ENCODE peak calls at places on chromosome 20, in four cellular contexts. One of them, this sample, is unnamed.

GRCh38 chr20:55561259-55561658 is 444.1 kb downstream of the CBLN4 start:
- DNase-seq in upper lobe of left lung: no peak
- DNase-seq in NCI-H526: no peak
- DNase-seq in left lobe of liver: no peak
- DNase-seq in this sample: no peak

GRCh38 chr20:20368414-20369352 is 779 bp downstream of the INSM1 start:
- DNase-seq in NCI-H526: peak; percentile 31
- DNase-seq in left lobe of liver: no peak
- DNase-seq in upper lobe of left lung: no peak
- DNase-seq in this sample: peak; percentile 30

GRCh38 chr20:36988494-36988966 is 37.0 kb upstream of the SAMHD1 start:
- DNase-seq in upper lobe of left lung: no peak
- DNase-seq in left lobe of liver: no peak
- DNase-seq in NCI-H526: no peak
- DNase-seq in this sample: no peak

GRCh38 chr20:2323051-2323450 is 27.2 kb downstream of the TGM3 start:
- DNase-seq in left lobe of liver: no peak
- DNase-seq in NCI-H526: no peak
- DNase-seq in upper lobe of left lung: no peak
- DNase-seq in this sample: no peak

GRCh38 chr20:57329608-57330221 is at the start of gene SPO11:
- DNase-seq in left lobe of liver: no peak
- DNase-seq in upper lobe of left lung: no peak
- DNase-seq in NCI-H526: no peak
- DNase-seq in this sample: no peak

GRCh38 chr20:20259534-20259933 is 108.4 kb upstream of the INSM1 start:
- DNase-seq in NCI-H526: no peak
- DNase-seq in upper lobe of left lung: peak; percentile 30
- DNase-seq in left lobe of liver: no peak
- DNase-seq in this sample: no peak

GRCh38 chr20:24146231-24146634 is 157.7 kb upstream of the GGTLC1 start:
- DNase-seq in upper lobe of left lung: no peak
- DNase-seq in left lobe of liver: peak; percentile 91
- DNase-seq in NCI-H526: no peak
- DNase-seq in this sample: no peak

GRCh38 chr20:49579874-49580817 is 12.2 kb upstream of the PTGIS start:
- DNase-seq in left lobe of liver: no peak
- DNase-seq in upper lobe of left lung: no peak
- DNase-seq in NCI-H526: no peak
- DNase-seq in this sample: no peak

GRCh38 chr20:25250508-25250907 is 2.6 kb downstream of the PYGB start:
- DNase-seq in left lobe of liver: no peak
- DNase-seq in upper lobe of left lung: no peak
- DNase-seq in NCI-H526: no peak
- DNase-seq in this sample: no peak

GRCh38 chr20:15992564-15992963 is 580.7 kb downstream of the KIF16B start:
- DNase-seq in NCI-H526: no peak
- DNase-seq in upper lobe of left lung: no peak
- DNase-seq in left lobe of liver: no peak
- DNase-seq in this sample: no peak

GRCh38 chr20:39294137-39294725 is 332.1 kb downstream of the DHX35 start:
- DNase-seq in NCI-H526: no peak
- DNase-seq in upper lobe of left lung: no peak
- DNase-seq in left lobe of liver: no peak
- DNase-seq in this sample: no peak

GRCh38 chr20:53387983-53388675 is 205.5 kb downstream of the ZNF217 start:
- DNase-seq in upper lobe of left lung: no peak
- DNase-seq in NCI-H526: no peak
- DNase-seq in left lobe of liver: no peak
- DNase-seq in this sample: no peak

GRCh38 chr20:38434310-38434741 is 802 bp downstream of the SNHG17 start:
- DNase-seq in left lobe of liver: no peak
- DNase-seq in NCI-H526: no peak
- DNase-seq in upper lobe of left lung: peak; percentile 33
- DNase-seq in this sample: no peak

GRCh38 chr20:31260326-31260932 is 3.0 kb downstream of the DEFB115 start:
- DNase-seq in upper lobe of left lung: no peak
- DNase-seq in NCI-H526: peak; percentile 2
- DNase-seq in left lobe of liver: no peak
- DNase-seq in this sample: no peak

GRCh38 chr20:63628246-63628975 is 1.5 kb upstream of the GMEB2 start:
- DNase-seq in left lobe of liver: peak; percentile 73
- DNase-seq in NCI-H526: peak; percentile 85
- DNase-seq in upper lobe of left lung: peak; percentile 68
- DNase-seq in this sample: peak; percentile 68

GRCh38 chr20:58496429-58496769 is 18.8 kb downstream of the APCDD1L start:
- DNase-seq in NCI-H526: no peak
- DNase-seq in left lobe of liver: no peak
- DNase-seq in upper lobe of left lung: no peak
- DNase-seq in this sample: no peak

GRCh38 chr20:42191140-42191860 is 573.1 kb upstream of the CHD6 start:
- DNase-seq in NCI-H526: peak; percentile 28
- DNase-seq in left lobe of liver: no peak
- DNase-seq in upper lobe of left lung: no peak
- DNase-seq in this sample: no peak

GRCh38 chr20:23440004-23440403 is 519 bp downstream of the CSTL1 start:
- DNase-seq in left lobe of liver: no peak
- DNase-seq in NCI-H526: no peak
- DNase-seq in upper lobe of left lung: no peak
- DNase-seq in this sample: no peak

GRCh38 chr20:25059866-25060465 is 2.0 kb upstream of the ACSS1 start:
- DNase-seq in upper lobe of left lung: peak; percentile 16
- DNase-seq in NCI-H526: no peak
- DNase-seq in left lobe of liver: peak; percentile 37
- DNase-seq in this sample: no peak

GRCh38 chr20:62824476-62825287 is 7.8 kb downstream of the COL9A3 start:
- DNase-seq in upper lobe of left lung: peak; percentile 79
- DNase-seq in NCI-H526: no peak
- DNase-seq in left lobe of liver: no peak
- DNase-seq in this sample: peak; percentile 33

GRCh38 chr20:41178904-41179432 is 41.6 kb downstream of the PLCG1 start:
- DNase-seq in left lobe of liver: peak; percentile 45
- DNase-seq in NCI-H526: no peak
- DNase-seq in upper lobe of left lung: peak; percentile 22
- DNase-seq in this sample: no peak

GRCh38 chr20:44496976-44497375 is 21.3 kb downstream of the TTPAL start:
- DNase-seq in upper lobe of left lung: no peak
- DNase-seq in left lobe of liver: no peak
- DNase-seq in NCI-H526: no peak
- DNase-seq in this sample: no peak

GRCh38 chr20:63879264-63879663 is 14.2 kb downstream of the TPD52L2 start:
- DNase-seq in upper lobe of left lung: no peak
- DNase-seq in left lobe of liver: no peak
- DNase-seq in NCI-H526: no peak
- DNase-seq in this sample: no peak

GRCh38 chr20:63275825-63276224 is 3.2 kb downstream of the ARFGAP1 start:
- DNase-seq in left lobe of liver: no peak
- DNase-seq in NCI-H526: no peak
- DNase-seq in upper lobe of left lung: no peak
- DNase-seq in this sample: no peak

GRCh38 chr20:38599410-38599882 is 2.2 kb upstream of the ARHGAP40 start:
- DNase-seq in NCI-H526: no peak
- DNase-seq in left lobe of liver: peak; percentile 89
- DNase-seq in upper lobe of left lung: peak; percentile 89
- DNase-seq in this sample: no peak

GRCh38 chr20:427401-427800 is 19.3 kb downstream of the RBCK1 start:
- DNase-seq in NCI-H526: no peak
- DNase-seq in left lobe of liver: no peak
- DNase-seq in upper lobe of left lung: no peak
- DNase-seq in this sample: no peak

GRCh38 chr20:23367770-23368169 is 5.8 kb downstream of the GZF1 start:
- DNase-seq in left lobe of liver: no peak
- DNase-seq in NCI-H526: no peak
- DNase-seq in upper lobe of left lung: no peak
- DNase-seq in this sample: no peak